ENCODE peak calls at places on chromosomes 5 and 9, in six cellular contexts. C, S, X, A, M and V are unnamed samples.

GRCh38 chr5:16593630-16594029 is 23.2 kb downstream of the RETREG1 start:
- DNase-seq in C (no peak), S (no peak), X (peak), A (peak), M (peak), V (no peak)

GRCh38 chr5:69136296-69136695 is 30.7 kb upstream of the CCNB1 start:
- DNase-seq in C (peak), S (no peak), X (peak), A (no peak), M (no peak), V (peak)

GRCh38 chr9:120299785-120300184 is 280.2 kb downstream of the CDK5RAP2 start:
- DNase-seq in C (no peak), S (no peak), X (peak), A (no peak), M (no peak), V (no peak)

GRCh38 chr5:175692235-175692995 is 34.5 kb downstream of the HRH2 start:
- DNase-seq in C (no peak), S (no peak), X (no peak), A (no peak), M (no peak), V (no peak)

GRCh38 chr5:151572657-151573368 is 18.3 kb downstream of the FAT2 start:
- DNase-seq in C (no peak), S (no peak), X (no peak), A (no peak), M (no peak), V (no peak)

GRCh38 chr9:132216861-132217655 is 55.2 kb downstream of the NTNG2 start:
- DNase-seq in C (no peak), S (no peak), X (no peak), A (no peak), M (no peak), V (no peak)

GRCh38 chr9:121694582-121694981 is 43.1 kb downstream of the DAB2IP start:
- DNase-seq in C (no peak), S (no peak), X (no peak), A (no peak), M (no peak), V (no peak)

GRCh38 chr9:87771251-87772006 is 45.5 kb downstream of the CTSL start:
- DNase-seq in C (no peak), S (peak), X (no peak), A (no peak), M (no peak), V (no peak)

GRCh38 chr5:395156-395920 is 47.6 kb upstream of the EXOC3 start:
- DNase-seq in C (peak), S (no peak), X (peak), A (peak), M (peak), V (peak)

GRCh38 chr5:36209664-36210063 is 32.1 kb downstream of the NADK2 start:
- DNase-seq in C (no peak), S (no peak), X (peak), A (peak), M (peak), V (peak)

GRCh38 chr9:130072515-130073235 is 19.0 kb downstream of the GPR107 start:
- DNase-seq in C (no peak), S (no peak), X (no peak), A (no peak), M (peak), V (no peak)

GRCh38 chr5:145668714-145669113 is 166.4 kb downstream of the PRELID2 start:
- DNase-seq in C (no peak), S (no peak), X (no peak), A (no peak), M (no peak), V (no peak)

GRCh38 chr9:7223981-7224380 is 466.2 kb downstream of the KDM4C start:
- DNase-seq in C (no peak), S (no peak), X (peak), A (no peak), M (no peak), V (no peak)

GRCh38 chr5:59275537-59276276 is 617.8 kb downstream of the PDE4D start:
- DNase-seq in C (no peak), S (peak), X (peak), A (peak), M (peak), V (peak)

GRCh38 chr5:141363952-141364660 is at the start of gene PCDHGA5:
- DNase-seq in C (no peak), S (no peak), X (peak), A (no peak), M (peak), V (peak)

GRCh38 chr9:3698531-3698930 is 172.7 kb upstream of the RFX3 start:
- DNase-seq in C (no peak), S (no peak), X (peak), A (no peak), M (no peak), V (no peak)

GRCh38 chr9:129649726-129650679 is 8.1 kb upstream of the ASB6 start:
- DNase-seq in C (no peak), S (no peak), X (peak), A (peak), M (no peak), V (no peak)

GRCh38 chr9:7461791-7462190 is 337.8 kb downstream of the DMAC1 start:
- DNase-seq in C (no peak), S (no peak), X (no peak), A (no peak), M (no peak), V (no peak)

GRCh38 chr5:32233696-32234447 is 59.8 kb upstream of the GOLPH3 start:
- DNase-seq in C (no peak), S (no peak), X (peak), A (peak), M (peak), V (peak)

GRCh38 chr5:98108497-98108896 is 665.0 kb upstream of the RGMB start:
- DNase-seq in C (no peak), S (no peak), X (peak), A (peak), M (peak), V (peak)

GRCh38 chr5:62310426-62311105 is 4.6 kb downstream of the KIF2A start:
- DNase-seq in C (no peak), S (no peak), X (peak), A (no peak), M (no peak), V (no peak)

GRCh38 chr5:157820593-157821252 is 38.2 kb downstream of the CLINT1 start:
- DNase-seq in C (no peak), S (no peak), X (peak), A (no peak), M (peak), V (peak)

GRCh38 chr5:135642934-135643333 is 64.1 kb upstream of the CXCL14 start:
- DNase-seq in C (no peak), S (no peak), X (no peak), A (no peak), M (no peak), V (no peak)

GRCh38 chr5:89929834-89930233 is 479.7 kb downstream of the CETN3 start:
- DNase-seq in C (no peak), S (no peak), X (peak), A (peak), M (peak), V (peak)

GRCh38 chr5:131068893-131069643 is 96.0 kb downstream of the HINT1 start:
- DNase-seq in C (peak), S (no peak), X (no peak), A (no peak), M (no peak), V (no peak)

GRCh38 chr9:89436963-89437625 is 60.8 kb downstream of the SEMA4D start:
- DNase-seq in C (peak), S (no peak), X (no peak), A (no peak), M (no peak), V (no peak)

GRCh38 chr5:71880531-71880930 is 161.5 kb downstream of the CARTPT start:
- DNase-seq in C (no peak), S (no peak), X (no peak), A (no peak), M (no peak), V (no peak)

GRCh38 chr9:76542360-76542759 is 83.4 kb downstream of the GCNT1 start:
- DNase-seq in C (no peak), S (no peak), X (no peak), A (no peak), M (no peak), V (no peak)

GRCh38 chr9:29830815-29831214 is 2257.5 kb upstream of the C9orf72 start:
- DNase-seq in C (no peak), S (no peak), X (peak), A (no peak), M (peak), V (peak)

GRCh38 chr5:6452622-6453504 is 4.2 kb downstream of the UBE2QL1 start:
- DNase-seq in C (no peak), S (no peak), X (no peak), A (no peak), M (no peak), V (no peak)

GRCh38 chr5:28404363-28405071 is 1366.1 kb upstream of the CDH9 start:
- DNase-seq in C (no peak), S (no peak), X (no peak), A (no peak), M (no peak), V (no peak)

GRCh38 chr9:89390578-89390977 is 72.3 kb downstream of the SECISBP2 start:
- DNase-seq in C (no peak), S (no peak), X (no peak), A (no peak), M (no peak), V (no peak)

GRCh38 chr5:159995841-159996240 is 13.1 kb upstream of the TTC1 start:
- DNase-seq in C (no peak), S (no peak), X (no peak), A (no peak), M (no peak), V (no peak)

GRCh38 chr5:142900926-142901325 is 130.7 kb downstream of the ARHGAP26 start:
- DNase-seq in C (no peak), S (no peak), X (peak), A (peak), M (peak), V (peak)

GRCh38 chr9:133621868-133622267 is 12.7 kb upstream of the FAM163B start:
- DNase-seq in C (no peak), S (no peak), X (no peak), A (no peak), M (no peak), V (no peak)

GRCh38 chr9:4894076-4894475 is 91.0 kb upstream of the JAK2 start:
- DNase-seq in C (no peak), S (no peak), X (peak), A (peak), M (peak), V (peak)

GRCh38 chr9:121808781-121809180 is 157.3 kb downstream of the DAB2IP start:
- DNase-seq in C (no peak), S (no peak), X (no peak), A (no peak), M (no peak), V (no peak)

GRCh38 chr5:5932824-5933223 is 445.5 kb downstream of the MED10 start:
- DNase-seq in C (no peak), S (no peak), X (no peak), A (no peak), M (no peak), V (no peak)

DNA sequence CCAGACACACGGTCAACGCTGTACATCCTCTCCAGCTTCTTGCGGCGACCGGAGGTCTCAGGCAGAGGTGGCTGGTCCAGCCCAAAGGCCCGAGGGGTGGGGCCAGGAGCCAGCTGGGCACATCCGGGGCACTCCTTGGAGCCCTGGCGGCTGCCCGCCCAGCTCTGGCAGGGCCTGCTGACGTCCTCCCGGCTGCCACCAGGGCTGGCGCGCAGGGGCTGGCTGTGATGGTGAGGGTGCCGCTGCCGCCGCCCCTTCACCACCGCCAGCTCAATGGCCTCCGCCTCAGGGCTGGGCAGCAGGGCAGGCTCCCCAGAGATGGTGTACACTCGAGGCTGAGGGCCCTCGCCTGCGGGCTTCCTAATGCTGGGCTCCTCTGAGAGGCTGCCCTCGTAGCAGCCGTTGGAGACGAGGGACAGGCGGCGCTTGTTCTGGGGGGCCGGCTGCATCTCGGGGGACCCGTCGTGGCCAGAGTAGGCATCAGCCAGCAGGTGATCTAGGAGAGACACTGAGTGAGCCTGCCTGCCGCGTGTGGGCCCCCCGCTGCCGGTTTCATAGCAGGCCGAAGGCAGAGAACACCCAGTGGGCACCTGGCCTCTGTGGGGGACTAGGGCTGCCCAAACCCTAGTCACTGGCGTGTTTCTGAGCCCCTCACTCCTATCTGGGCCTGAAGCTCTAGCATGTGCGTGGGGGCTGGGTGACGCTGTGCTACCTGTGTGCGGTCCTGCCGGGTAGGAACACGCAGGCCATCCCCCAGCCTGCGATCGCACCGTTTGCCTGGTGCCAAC is 1.5 kb downstream of the NSMF start:
- DNase-seq in C (no peak), S (no peak), X (no peak), A (no peak), M (no peak), V (no peak)
- H3K4me3 ChIP-seq in C (peak), S (no peak), X (peak), A (peak), M (peak), V (peak)

DNA sequence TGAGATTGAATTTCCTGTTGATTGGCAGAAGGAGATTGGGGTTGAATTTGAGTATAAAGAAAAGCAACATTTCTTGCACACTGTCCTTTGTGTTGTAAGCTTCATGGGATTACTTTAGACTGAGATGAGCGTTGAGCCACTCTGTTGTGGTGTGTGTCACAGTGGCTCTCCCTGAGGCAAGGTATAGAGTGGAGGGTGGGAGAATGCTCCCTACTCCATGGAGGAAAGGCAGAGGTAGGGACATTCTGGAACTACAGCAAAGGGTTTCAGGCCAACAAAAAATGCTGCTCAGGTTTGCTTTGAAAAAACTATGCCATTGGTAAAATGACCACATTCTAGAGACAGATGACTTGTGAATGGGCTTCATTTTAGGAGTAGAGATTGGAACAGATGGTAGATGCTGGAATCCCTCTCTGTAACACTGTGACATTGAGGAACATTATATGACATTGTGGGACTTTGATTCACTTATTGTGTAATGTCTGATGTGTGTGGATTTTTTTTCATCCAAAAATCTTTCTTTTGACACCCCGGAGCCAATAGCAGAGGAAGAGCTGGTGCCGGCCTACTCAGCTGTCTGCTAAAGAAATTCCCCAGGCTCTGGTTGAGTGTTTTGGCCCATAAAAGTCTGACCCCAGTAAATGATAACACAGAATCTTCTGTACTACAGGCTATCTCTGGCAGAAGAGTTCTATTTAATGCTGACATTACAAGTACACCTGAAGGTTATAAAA is 6.2 kb upstream of the CEP120 start:
- DNase-seq in C (no peak), S (no peak), X (no peak), A (no peak), M (no peak), V (no peak)
- H3K4me3 ChIP-seq in C (no peak), S (no peak), X (no peak), A (no peak), M (no peak), V (no peak)

GRCh38 chr9:14350766-14351165 is 36.8 kb upstream of the NFIB start:
- DNase-seq in C (no peak), S (no peak), X (no peak), A (no peak), M (no peak), V (peak)

GRCh38 chr9:14349141-14349817 is 35.3 kb upstream of the NFIB start:
- DNase-seq in C (no peak), S (no peak), X (no peak), A (no peak), M (peak), V (peak)

GRCh38 chr9:14351206-14351605 is 37.3 kb upstream of the NFIB start:
- DNase-seq in C (no peak), S (peak), X (no peak), A (no peak), M (no peak), V (no peak)

GRCh38 chr9:14348241-14349140 is 34.5 kb upstream of the NFIB start:
- DNase-seq in C (no peak), S (peak), X (no peak), A (no peak), M (no peak), V (peak)

GRCh38 chr9:14349818-14350333 is 35.9 kb upstream of the NFIB start:
- DNase-seq in C (no peak), S (no peak), X (no peak), A (no peak), M (no peak), V (no peak)
- H3K4me3 ChIP-seq in C (peak), S (peak), X (no peak), A (no peak), M (peak), V (peak)

DNA sequence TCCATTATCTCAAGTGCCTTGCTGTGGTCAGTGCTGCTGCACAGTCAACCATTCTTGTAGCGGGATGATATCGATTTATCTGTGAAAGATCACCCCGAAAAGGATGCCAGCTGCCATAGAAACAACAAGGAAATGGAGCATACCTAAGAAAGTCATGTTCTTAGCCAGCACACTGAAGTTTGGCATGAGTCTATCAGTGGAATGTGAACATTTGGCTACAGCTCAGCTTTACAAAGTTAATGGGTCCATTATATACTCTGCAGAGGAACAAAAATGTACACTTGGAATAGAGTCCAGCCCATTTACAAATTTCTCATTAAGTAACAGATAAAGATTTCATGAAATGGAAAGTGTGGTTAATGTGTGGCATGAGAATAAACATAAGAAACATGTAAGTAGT is 24.1 kb downstream of the LVRN start:
- DNase-seq in C (no peak), S (no peak), X (no peak), A (peak), M (peak), V (peak)
- H3K4me3 ChIP-seq in C (no peak), S (no peak), X (no peak), A (no peak), M (no peak), V (no peak)

GRCh38 chr5:172115541-172115982 is 72.5 kb downstream of the STK10 start:
- DNase-seq in C (peak), S (no peak), X (no peak), A (no peak), M (no peak), V (no peak)

GRCh38 chr5:172113036-172113435 is 75.0 kb downstream of the STK10 start:
- DNase-seq in C (peak), S (no peak), X (no peak), A (no peak), M (peak), V (no peak)

GRCh38 chr5:172110921-172111873 is 76.8 kb downstream of the STK10 start:
- DNase-seq in C (peak), S (no peak), X (peak), A (peak), M (peak), V (peak)

GRCh38 chr5:172117977-172118701 is 69.9 kb downstream of the STK10 start:
- DNase-seq in C (no peak), S (no peak), X (no peak), A (no peak), M (no peak), V (no peak)

GRCh38 chr5:172114875-172115422 is 73.1 kb downstream of the STK10 start:
- DNase-seq in C (peak), S (peak), X (no peak), A (no peak), M (no peak), V (no peak)
- H3K4me3 ChIP-seq in C (no peak), S (no peak), X (no peak), A (no peak), M (no peak), V (no peak)

GRCh38 chr5:119751734-119752094 is 122.4 kb downstream of the FAM170A start:
- DNase-seq in C (no peak), S (no peak), X (no peak), A (no peak), M (no peak), V (no peak)
- H3K4me3 ChIP-seq in C (no peak), S (no peak), X (no peak), A (no peak), M (no peak), V (no peak)